ENCODE peak calls at places on chromosome 16, in four cellular contexts. One of them, this sample, is unnamed.
A peak's percentile ranks its signal among the peaks of the same experiment; 100 is the strongest.

GRCh38 chr16:77169650-77170236 is 21.2 kb upstream of the MON1B start:
- DNase-seq in stimulated activated CD4-positive, alpha-beta T cell treated with anti-CD3 and anti-CD28 coated beads, Interleukin-4, amount 100 ng/mL, for 48 hours: peak; percentile 43
- DNase-seq in HEK293T: peak; percentile 50
- DNase-seq in stimulated activated CD8-positive, alpha-beta memory T cell treated with anti-CD3 and anti-CD28 coated beads, Interleukin-4, amount 100 ng/mL, for 1 hour: no peak
- DNase-seq in this sample: no peak

GRCh38 chr16:1261131-1261917 is 5.5 kb downstream of the TPSD1 start:
- DNase-seq in stimulated activated CD4-positive, alpha-beta T cell treated with anti-CD3 and anti-CD28 coated beads, Interleukin-4, amount 100 ng/mL, for 48 hours: no peak
- DNase-seq in HEK293T: no peak
- DNase-seq in stimulated activated CD8-positive, alpha-beta memory T cell treated with anti-CD3 and anti-CD28 coated beads, Interleukin-4, amount 100 ng/mL, for 1 hour: no peak
- DNase-seq in this sample: no peak

GRCh38 chr16:77450790-77451487 is 16.1 kb upstream of the ADAMTS18 start:
- DNase-seq in stimulated activated CD4-positive, alpha-beta T cell treated with anti-CD3 and anti-CD28 coated beads, Interleukin-4, amount 100 ng/mL, for 48 hours: no peak
- DNase-seq in stimulated activated CD8-positive, alpha-beta memory T cell treated with anti-CD3 and anti-CD28 coated beads, Interleukin-4, amount 100 ng/mL, for 1 hour: no peak
- DNase-seq in HEK293T: no peak
- DNase-seq in this sample: no peak

GRCh38 chr16:53415504-53415903 is 18.8 kb upstream of the RBL2 start:
- DNase-seq in stimulated activated CD4-positive, alpha-beta T cell treated with anti-CD3 and anti-CD28 coated beads, Interleukin-4, amount 100 ng/mL, for 48 hours: no peak
- DNase-seq in stimulated activated CD8-positive, alpha-beta memory T cell treated with anti-CD3 and anti-CD28 coated beads, Interleukin-4, amount 100 ng/mL, for 1 hour: no peak
- DNase-seq in HEK293T: no peak
- DNase-seq in this sample: no peak

GRCh38 chr16:83298541-83298940 is 509.2 kb upstream of the HSBP1 start:
- DNase-seq in stimulated activated CD8-positive, alpha-beta memory T cell treated with anti-CD3 and anti-CD28 coated beads, Interleukin-4, amount 100 ng/mL, for 1 hour: no peak
- DNase-seq in HEK293T: no peak
- DNase-seq in stimulated activated CD4-positive, alpha-beta T cell treated with anti-CD3 and anti-CD28 coated beads, Interleukin-4, amount 100 ng/mL, for 48 hours: no peak
- DNase-seq in this sample: no peak

GRCh38 chr16:1579214-1579613 is 32.7 kb downstream of the IFT140 start:
- DNase-seq in stimulated activated CD8-positive, alpha-beta memory T cell treated with anti-CD3 and anti-CD28 coated beads, Interleukin-4, amount 100 ng/mL, for 1 hour: no peak
- DNase-seq in HEK293T: no peak
- DNase-seq in stimulated activated CD4-positive, alpha-beta T cell treated with anti-CD3 and anti-CD28 coated beads, Interleukin-4, amount 100 ng/mL, for 48 hours: no peak
- DNase-seq in this sample: no peak

GRCh38 chr16:53111078-53111776 is 56.4 kb downstream of the CHD9 start:
- DNase-seq in HEK293T: no peak
- DNase-seq in stimulated activated CD4-positive, alpha-beta T cell treated with anti-CD3 and anti-CD28 coated beads, Interleukin-4, amount 100 ng/mL, for 48 hours: no peak
- DNase-seq in stimulated activated CD8-positive, alpha-beta memory T cell treated with anti-CD3 and anti-CD28 coated beads, Interleukin-4, amount 100 ng/mL, for 1 hour: no peak
- DNase-seq in this sample: peak; percentile 2

GRCh38 chr16:81266680-81267095 is 28.2 kb downstream of the BCO1 start:
- DNase-seq in HEK293T: no peak
- DNase-seq in stimulated activated CD4-positive, alpha-beta T cell treated with anti-CD3 and anti-CD28 coated beads, Interleukin-4, amount 100 ng/mL, for 48 hours: peak; percentile 3
- DNase-seq in stimulated activated CD8-positive, alpha-beta memory T cell treated with anti-CD3 and anti-CD28 coated beads, Interleukin-4, amount 100 ng/mL, for 1 hour: no peak
- DNase-seq in this sample: no peak

GRCh38 chr16:84026601-84027000 is 16.0 kb downstream of the SLC38A8 start:
- DNase-seq in HEK293T: no peak
- DNase-seq in stimulated activated CD4-positive, alpha-beta T cell treated with anti-CD3 and anti-CD28 coated beads, Interleukin-4, amount 100 ng/mL, for 48 hours: no peak
- DNase-seq in stimulated activated CD8-positive, alpha-beta memory T cell treated with anti-CD3 and anti-CD28 coated beads, Interleukin-4, amount 100 ng/mL, for 1 hour: no peak
- DNase-seq in this sample: no peak

GRCh38 chr16:85557976-85558589 is 55.0 kb upstream of the GSE1 start:
- DNase-seq in stimulated activated CD4-positive, alpha-beta T cell treated with anti-CD3 and anti-CD28 coated beads, Interleukin-4, amount 100 ng/mL, for 48 hours: no peak
- DNase-seq in stimulated activated CD8-positive, alpha-beta memory T cell treated with anti-CD3 and anti-CD28 coated beads, Interleukin-4, amount 100 ng/mL, for 1 hour: no peak
- DNase-seq in HEK293T: no peak
- DNase-seq in this sample: no peak

GRCh38 chr16:80804061-80804450 is 342 bp downstream of the CDYL2 start:
- DNase-seq in HEK293T: no peak
- DNase-seq in stimulated activated CD4-positive, alpha-beta T cell treated with anti-CD3 and anti-CD28 coated beads, Interleukin-4, amount 100 ng/mL, for 48 hours: peak; percentile 42
- DNase-seq in stimulated activated CD8-positive, alpha-beta memory T cell treated with anti-CD3 and anti-CD28 coated beads, Interleukin-4, amount 100 ng/mL, for 1 hour: no peak
- DNase-seq in this sample: peak; percentile 60

GRCh38 chr16:86961133-86961720 is 356.0 kb downstream of the C16orf95 start:
- DNase-seq in HEK293T: no peak
- DNase-seq in stimulated activated CD4-positive, alpha-beta T cell treated with anti-CD3 and anti-CD28 coated beads, Interleukin-4, amount 100 ng/mL, for 48 hours: no peak
- DNase-seq in stimulated activated CD8-positive, alpha-beta memory T cell treated with anti-CD3 and anti-CD28 coated beads, Interleukin-4, amount 100 ng/mL, for 1 hour: no peak
- DNase-seq in this sample: no peak

GRCh38 chr16:11639925-11640899 is 28.0 kb upstream of the SNN start:
- DNase-seq in HEK293T: peak; percentile 31
- DNase-seq in stimulated activated CD8-positive, alpha-beta memory T cell treated with anti-CD3 and anti-CD28 coated beads, Interleukin-4, amount 100 ng/mL, for 1 hour: no peak
- DNase-seq in stimulated activated CD4-positive, alpha-beta T cell treated with anti-CD3 and anti-CD28 coated beads, Interleukin-4, amount 100 ng/mL, for 48 hours: no peak
- DNase-seq in this sample: peak; percentile 89

GRCh38 chr16:2795714-2796143 is 2.5 kb upstream of the PRSS41 start:
- DNase-seq in stimulated activated CD4-positive, alpha-beta T cell treated with anti-CD3 and anti-CD28 coated beads, Interleukin-4, amount 100 ng/mL, for 48 hours: no peak
- DNase-seq in stimulated activated CD8-positive, alpha-beta memory T cell treated with anti-CD3 and anti-CD28 coated beads, Interleukin-4, amount 100 ng/mL, for 1 hour: no peak
- DNase-seq in HEK293T: no peak
- DNase-seq in this sample: peak; percentile 70

GRCh38 chr16:57736419-57737281 is 1.1 kb downstream of the KATNB1 start:
- DNase-seq in HEK293T: peak; percentile 64
- DNase-seq in stimulated activated CD8-positive, alpha-beta memory T cell treated with anti-CD3 and anti-CD28 coated beads, Interleukin-4, amount 100 ng/mL, for 1 hour: no peak
- DNase-seq in stimulated activated CD4-positive, alpha-beta T cell treated with anti-CD3 and anti-CD28 coated beads, Interleukin-4, amount 100 ng/mL, for 48 hours: no peak
- DNase-seq in this sample: no peak

GRCh38 chr16:82454566-82454965 is 172.2 kb upstream of the CDH13 start:
- DNase-seq in stimulated activated CD8-positive, alpha-beta memory T cell treated with anti-CD3 and anti-CD28 coated beads, Interleukin-4, amount 100 ng/mL, for 1 hour: no peak
- DNase-seq in stimulated activated CD4-positive, alpha-beta T cell treated with anti-CD3 and anti-CD28 coated beads, Interleukin-4, amount 100 ng/mL, for 48 hours: no peak
- DNase-seq in HEK293T: no peak
- DNase-seq in this sample: no peak

GRCh38 chr16:48212033-48212432 is 32.1 kb upstream of the LONP2 start:
- DNase-seq in stimulated activated CD8-positive, alpha-beta memory T cell treated with anti-CD3 and anti-CD28 coated beads, Interleukin-4, amount 100 ng/mL, for 1 hour: no peak
- DNase-seq in HEK293T: no peak
- DNase-seq in stimulated activated CD4-positive, alpha-beta T cell treated with anti-CD3 and anti-CD28 coated beads, Interleukin-4, amount 100 ng/mL, for 48 hours: no peak
- DNase-seq in this sample: no peak

GRCh38 chr16:4839942-4840341 is 7.1 kb downstream of the GLYR1 start:
- DNase-seq in HEK293T: peak; percentile 12
- DNase-seq in stimulated activated CD4-positive, alpha-beta T cell treated with anti-CD3 and anti-CD28 coated beads, Interleukin-4, amount 100 ng/mL, for 48 hours: no peak
- DNase-seq in stimulated activated CD8-positive, alpha-beta memory T cell treated with anti-CD3 and anti-CD28 coated beads, Interleukin-4, amount 100 ng/mL, for 1 hour: no peak
- DNase-seq in this sample: no peak

GRCh38 chr16:86199871-86200700 is 301.1 kb downstream of the IRF8 start:
- DNase-seq in stimulated activated CD8-positive, alpha-beta memory T cell treated with anti-CD3 and anti-CD28 coated beads, Interleukin-4, amount 100 ng/mL, for 1 hour: no peak
- DNase-seq in HEK293T: no peak
- DNase-seq in stimulated activated CD4-positive, alpha-beta T cell treated with anti-CD3 and anti-CD28 coated beads, Interleukin-4, amount 100 ng/mL, for 48 hours: no peak
- DNase-seq in this sample: peak; percentile 46

GRCh38 chr16:53156516-53156915 is 101.7 kb downstream of the CHD9 start:
- DNase-seq in stimulated activated CD8-positive, alpha-beta memory T cell treated with anti-CD3 and anti-CD28 coated beads, Interleukin-4, amount 100 ng/mL, for 1 hour: no peak
- DNase-seq in stimulated activated CD4-positive, alpha-beta T cell treated with anti-CD3 and anti-CD28 coated beads, Interleukin-4, amount 100 ng/mL, for 48 hours: no peak
- DNase-seq in HEK293T: no peak
- DNase-seq in this sample: no peak

GRCh38 chr16:53754938-53755910 is 51.3 kb downstream of the FTO start:
- DNase-seq in stimulated activated CD8-positive, alpha-beta memory T cell treated with anti-CD3 and anti-CD28 coated beads, Interleukin-4, amount 100 ng/mL, for 1 hour: no peak
- DNase-seq in HEK293T: no peak
- DNase-seq in stimulated activated CD4-positive, alpha-beta T cell treated with anti-CD3 and anti-CD28 coated beads, Interleukin-4, amount 100 ng/mL, for 48 hours: no peak
- DNase-seq in this sample: no peak

GRCh38 chr16:77213542-77214108 is 14.4 kb downstream of the SYCE1L start:
- DNase-seq in stimulated activated CD4-positive, alpha-beta T cell treated with anti-CD3 and anti-CD28 coated beads, Interleukin-4, amount 100 ng/mL, for 48 hours: no peak
- DNase-seq in HEK293T: no peak
- DNase-seq in stimulated activated CD8-positive, alpha-beta memory T cell treated with anti-CD3 and anti-CD28 coated beads, Interleukin-4, amount 100 ng/mL, for 1 hour: no peak
- DNase-seq in this sample: no peak

GRCh38 chr16:19188406-19188805 is 20.4 kb downstream of the SYT17 start:
- DNase-seq in stimulated activated CD8-positive, alpha-beta memory T cell treated with anti-CD3 and anti-CD28 coated beads, Interleukin-4, amount 100 ng/mL, for 1 hour: no peak
- DNase-seq in stimulated activated CD4-positive, alpha-beta T cell treated with anti-CD3 and anti-CD28 coated beads, Interleukin-4, amount 100 ng/mL, for 48 hours: no peak
- DNase-seq in HEK293T: no peak
- DNase-seq in this sample: peak; percentile 51